ENCODE peak calls at places on chromosomes 2 and 18, in nine cellular contexts. R is mesendoderm, B is IMR-90, H is fibroblast of lung, Z is HCT116, U is neural progenitor cell, N is H1, C is DND-41, A is hepatocyte. Y is an unnamed sample.

GRCh38 chr2:30488012-30488659 is 41.1 kb downstream of the LCLAT1 start:
- DNase-seq in R (no peak), B (peak; percentile 47), H (no peak), Z (no peak), U (no peak), N (no peak), C (no peak), A (no peak), Y (no peak)

GRCh38 chr2:118223487-118224136 is 135.3 kb downstream of the INSIG2 start:
- DNase-seq in R (no peak), B (no peak), H (peak; percentile 22), Z (no peak), U (peak; percentile 36), N (peak; percentile 60), C (no peak), A (no peak), Y (no peak)

GRCh38 chr2:184727813-184728212 is 129.5 kb downstream of the ZNF804A start:
- DNase-seq in R (no peak), B (no peak), H (no peak), Z (no peak), U (no peak), N (no peak), C (no peak), A (no peak), Y (peak; percentile 59)

GRCh38 chr2:98487806-98488189 is 43.1 kb downstream of the INPP4A start:
- DNase-seq in R (peak; percentile 57), B (peak; percentile 17), H (no peak), Z (peak; percentile 39), U (peak; percentile 31), N (no peak), C (peak; percentile 61), A (peak; percentile 28), Y (peak; percentile 83)

GRCh38 chr18:45974088-45974536 is 7.0 kb upstream of the EPG5 start:
- DNase-seq in R (peak; percentile 70), B (peak; percentile 86), H (peak; percentile 73), Z (peak; percentile 63), U (peak; percentile 72), N (no peak), C (peak; percentile 61), A (peak; percentile 75), Y (peak; percentile 88)

GRCh38 chr18:39835303-39836030 is 2119.6 kb upstream of the PIK3C3 start:
- DNase-seq in R (peak; percentile 27), B (peak; percentile 2), H (peak; percentile 31), Z (no peak), U (no peak), N (no peak), C (no peak), A (no peak), Y (no peak)

GRCh38 chr2:6877402-6878305 is at the start of gene RSAD2:
- DNase-seq in R (no peak), B (peak; percentile 16), H (peak; percentile 42), Z (no peak), U (no peak), N (no peak), C (peak; percentile 67), A (peak; percentile 49), Y (no peak)

GRCh38 chr2:182186132-182186735 is 200.6 kb downstream of the PPP1R1C start:
- DNase-seq in R (peak; percentile 21), B (peak; percentile 34), H (peak; percentile 16), Z (peak; percentile 27), U (peak; percentile 34), N (no peak), C (no peak), A (peak; percentile 66), Y (peak; percentile 83)

GRCh38 chr2:147952118-147952517 is 68.4 kb downstream of the ORC4 start:
- DNase-seq in R (no peak), B (no peak), H (no peak), Z (no peak), U (no peak), N (no peak), C (no peak), A (no peak), Y (no peak)

GRCh38 chr2:175003875-175004729 is 1.1 kb downstream of the CHN1 start:
- DNase-seq in R (peak; percentile 79), B (no peak), H (peak; percentile 11), Z (no peak), U (peak; percentile 74), N (peak; percentile 67), C (no peak), A (no peak), Y (no peak)
- H3K4me3 ChIP-seq in R (peak overlapping the region; percentile 71), B (peak overlapping the region; percentile 43), H (peak overlapping the region; percentile 78), Z (peak overlapping the region; percentile 48), U (peak overlapping the region; percentile 97), N (peak overlapping the region; percentile 74), C (peak overlapping the region; percentile 24), A (peak overlapping the region; percentile 65), Y (no peak overlapping the region)

DNA sequence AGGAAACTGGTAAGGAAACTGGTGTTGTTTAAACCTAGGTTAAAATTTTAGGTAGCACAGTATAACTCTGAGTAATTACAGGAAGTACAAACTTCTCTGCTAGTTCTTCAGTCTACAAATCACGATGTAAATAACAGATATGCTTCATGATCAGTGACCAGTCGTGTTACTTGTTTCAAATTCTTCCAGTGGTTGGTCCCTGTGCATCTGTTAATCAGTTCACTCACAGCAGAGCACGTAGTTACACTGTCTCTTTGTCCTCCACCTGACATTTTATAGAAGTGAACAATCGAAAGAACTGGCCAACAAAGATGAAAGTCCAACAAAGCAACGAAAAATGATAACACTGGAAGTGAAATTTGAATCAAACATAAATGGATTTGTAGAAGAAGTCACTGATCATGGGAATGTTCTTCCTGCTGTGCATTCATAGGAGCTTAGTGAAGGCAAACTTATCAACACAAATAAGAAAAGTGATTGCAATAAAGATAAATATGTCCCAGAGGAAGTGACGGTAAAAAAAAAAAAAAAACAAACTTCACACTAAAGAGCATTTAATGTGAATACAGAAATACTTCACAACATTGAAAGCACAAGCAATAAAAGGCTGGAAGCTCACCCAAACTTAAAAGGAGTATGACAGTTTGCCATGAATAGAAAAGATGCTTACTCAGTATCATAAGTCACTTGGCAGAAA is 7.0 kb downstream of the EIF2AK2 start:
- DNase-seq in R (no peak), B (no peak), H (no peak), Z (no peak), U (no peak), N (no peak), C (no peak), A (peak; percentile 13), Y (no peak)
- H3K4me2 ChIP-seq in R (no peak overlapping the region), B (no peak overlapping the region), H (no peak overlapping the region), Z (no peak overlapping the region), U (no peak overlapping the region), N (no peak overlapping the region), C (no peak overlapping the region), A (peak overlapping the region; percentile 51), Y (no peak overlapping the region)

GRCh38 chr18:75211002-75211621 is 515 bp downstream of the TSHZ1 start:
- DNase-seq in R (peak; percentile 33), B (peak; percentile 18), H (no peak), Z (no peak), U (peak; percentile 59), N (no peak), C (peak; percentile 60), A (peak; percentile 49), Y (peak; percentile 74)

GRCh38 chr18:75210274-75211001 is at the start of gene TSHZ1:
- DNase-seq in R (peak; percentile 74), B (peak; percentile 88), H (peak; percentile 86), Z (peak; percentile 72), U (peak; percentile 70), N (no peak), C (peak; percentile 79), A (peak; percentile 88), Y (peak; percentile 95)

GRCh38 chr18:75211721-75212625 is 1.4 kb downstream of the TSHZ1 start:
- DNase-seq in R (peak; percentile 65), B (peak; percentile 19), H (peak; percentile 54), Z (no peak), U (peak; percentile 48), N (peak; percentile 76), C (peak; percentile 54), A (peak; percentile 64), Y (peak; percentile 56)

GRCh38 chr18:75213610-75214009 is 3.0 kb downstream of the TSHZ1 start:
- DNase-seq in R (no peak), B (peak; percentile 36), H (peak; percentile 86), Z (no peak), U (no peak), N (no peak), C (no peak), A (no peak), Y (no peak)

GRCh38 chr18:75212626-75213110 is 2.1 kb downstream of the TSHZ1 start:
- DNase-seq in R (peak; percentile 4), B (no peak), H (no peak), Z (no peak), U (no peak), N (no peak), C (no peak), A (peak; percentile 24), Y (no peak)
- H3K4me3 ChIP-seq in R (no peak overlapping the region), B (peak overlapping the region; percentile 93), H (peak overlapping the region; percentile 73), Z (no peak overlapping the region), U (no peak overlapping the region), N (no peak overlapping the region), C (peak overlapping the region; percentile 44), A (peak overlapping the region; percentile 87), Y (peak overlapping the region; percentile 66)

GRCh38 chr2:229339613-229340012 is 68.5 kb upstream of the PID1 start:
- DNase-seq in R (no peak), B (no peak), H (peak; percentile 41), Z (no peak), U (no peak), N (no peak), C (no peak), A (no peak), Y (no peak)
- H3K4me2 ChIP-seq in R (no peak overlapping the region), B (no peak overlapping the region), H (no peak overlapping the region), Z (no peak overlapping the region), U (no peak overlapping the region), N (no peak overlapping the region), C (no peak overlapping the region), A (no peak overlapping the region), Y (no peak overlapping the region)

DNA sequence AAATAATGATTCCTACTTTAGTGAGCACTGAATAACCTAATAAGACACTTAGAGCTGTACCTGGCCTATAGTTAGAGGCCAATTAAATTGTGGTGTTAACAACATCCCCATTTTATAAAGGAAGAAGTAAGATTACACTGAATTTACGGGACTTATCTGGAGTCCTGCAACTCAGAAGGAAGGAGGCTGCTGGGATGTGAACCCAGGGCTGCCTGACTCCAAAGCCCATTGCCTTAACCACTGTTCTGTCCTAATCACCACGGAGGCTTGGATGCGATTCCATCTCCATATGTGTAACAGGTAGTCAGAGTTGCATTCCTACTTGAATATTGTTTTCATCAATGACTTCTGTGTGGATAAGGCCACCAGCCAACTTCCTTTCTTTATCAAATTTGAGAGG is 168.9 kb downstream of the SOCS6 start:
- DNase-seq in R (no peak), B (no peak), H (no peak), Z (no peak), U (no peak), N (no peak), C (no peak), A (no peak), Y (no peak)
- H3K4me3 ChIP-seq in R (no peak overlapping the region), B (no peak overlapping the region), H (no peak overlapping the region), Z (no peak overlapping the region), U (no peak overlapping the region), N (no peak overlapping the region), C (no peak overlapping the region), A (no peak overlapping the region), Y (no peak overlapping the region)